ENCODE peak calls at places on chromosomes 6 and 20, in seven cellular contexts. F is fibroblast of pulmonary artery, D is neural crest cell, A is natural killer cell, B is NCI-H2171 treated with DMSO at 0.1 percent for 48 hours, O is iPS-NIHi11, V is RKO. L is an unnamed sample.

GRCh38 chr20:63978319-63979220 is 872 bp downstream of the SAMD10 start:
- DNase-seq in A (peak), V (peak), D (peak), F (no peak), O (peak), B (no peak), L (no peak)

GRCh38 chr6:36823421-36824096 is 15.7 kb downstream of the CPNE5 start:
- DNase-seq in V (no peak), B (no peak), D (no peak), F (no peak), O (no peak), A (no peak), L (no peak)

GRCh38 chr6:119261944-119262284 is 87.6 kb downstream of the MAN1A1 start:
- DNase-seq in F (no peak), O (no peak), D (no peak), A (no peak), B (peak), V (no peak), L (no peak)

GRCh38 chr6:119096683-119097310 is 18.3 kb upstream of the FAM184A start:
- DNase-seq in B (no peak), A (no peak), O (no peak), D (no peak), V (no peak), F (peak), L (peak)

GRCh38 chr20:40686434-40686882 is 2.6 kb downstream of the MAFB start:
- DNase-seq in D (no peak), F (no peak), O (no peak), V (no peak), A (no peak), B (no peak), L (no peak)

GRCh38 chr6:31871068-31871659 is 7.6 kb downstream of the SLC44A4 start:
- DNase-seq in V (no peak), B (no peak), D (no peak), F (peak), A (no peak), O (peak), L (peak)

GRCh38 chr6:4776967-4777925 is 1.0 kb downstream of the CDYL start:
- DNase-seq in D (no peak), F (peak), A (peak), V (peak), B (no peak), O (no peak), L (peak)

GRCh38 chr20:31484001-31484400 is 8.9 kb downstream of the REM1 start:
- DNase-seq in B (no peak), F (no peak), A (no peak), D (no peak), O (no peak), V (no peak), L (no peak)

GRCh38 chr20:63409834-63410435 is 48.8 kb upstream of the CHRNA4 start:
- DNase-seq in F (no peak), A (no peak), B (peak), O (peak), D (no peak), V (no peak), L (no peak)

GRCh38 chr6:23456396-23456795 is 669.6 kb upstream of the NRSN1 start:
- DNase-seq in O (no peak), D (no peak), B (no peak), F (no peak), V (no peak), A (no peak), L (no peak)

GRCh38 chr6:134063121-134063965 is 10.9 kb upstream of the SLC2A12 start:
- DNase-seq in B (no peak), O (peak), V (no peak), D (no peak), A (no peak), F (no peak), L (no peak)

GRCh38 chr6:63799313-63799712 is 163.7 kb downstream of the PHF3 start:
- DNase-seq in V (no peak), B (no peak), A (no peak), F (no peak), O (no peak), D (no peak), L (no peak)

GRCh38 chr20:37282558-37282957 is 6.9 kb upstream of the MANBAL start:
- DNase-seq in O (peak), A (no peak), B (no peak), D (no peak), V (peak), F (peak), L (peak)

GRCh38 chr6:16305788-16306187 is 67.4 kb downstream of the GMPR start:
- DNase-seq in O (no peak), D (no peak), F (no peak), B (no peak), A (no peak), V (no peak), L (no peak)

GRCh38 chr6:71498643-71499042 is 210.0 kb downstream of the OGFRL1 start:
- DNase-seq in A (no peak), V (no peak), D (no peak), B (no peak), F (no peak), O (no peak), L (no peak)

GRCh38 chr20:31698803-31699718 is 23.6 kb downstream of the BCL2L1 start:
- DNase-seq in B (peak), A (no peak), D (no peak), F (peak), V (peak), O (no peak), L (peak)

GRCh38 chr20:17849901-17850673 is 118.5 kb downstream of the SNX5 start:
- DNase-seq in V (peak), B (peak), D (no peak), A (no peak), O (no peak), F (peak), L (peak)

L was measured in astrocyte.